ENCODE peak calls at places on chromosomes 3 and 15, in seven cellular contexts. U is neuronal stem cell, R is H9, Y is HCT116, Z is fibroblast of lung, W is mesenchymal stem cell, F is endothelial cell of umbilical vein. L is an unnamed sample.

GRCh38 chr3:102181202-102181920 is 253.5 kb upstream of the ZPLD1 start:
- DNase-seq in W (peak; percentile 66), Y (no peak), R (no peak), Z (peak; percentile 83), U (no peak), F (peak; percentile 86), L (peak; percentile 85)

GRCh38 chr3:110420158-110420641 is 651.4 kb upstream of the NECTIN3 start:
- DNase-seq in F (peak; percentile 94), W (peak; percentile 82), U (no peak), Y (peak; percentile 64), R (no peak), Z (peak; percentile 93), L (peak; percentile 79)

GRCh38 chr3:58341376-58341775 is 8.7 kb downstream of the PXK start:
- DNase-seq in Z (no peak), W (no peak), F (no peak), Y (no peak), U (no peak), R (no peak), L (no peak)

GRCh38 chr15:45200799-45201556 is 13.2 kb upstream of the SHF start:
- DNase-seq in R (peak; percentile 86), W (peak; percentile 85), F (peak; percentile 81), Y (peak; percentile 79), U (peak; percentile 82), Z (peak; percentile 86), L (peak; percentile 66)

GRCh38 chr3:112470791-112471190 is 28.5 kb downstream of the BTLA start:
- DNase-seq in R (no peak), Y (no peak), F (no peak), U (no peak), W (no peak), Z (no peak), L (peak; percentile 88)

GRCh38 chr3:14452676-14453367 is 50.4 kb downstream of the SLC6A6 start:
- DNase-seq in U (no peak), W (peak; percentile 93), Z (peak; percentile 99), R (no peak), Y (peak; percentile 73), F (peak; percentile 100), L (peak; percentile 98)

GRCh38 chr3:9949115-9949514 is 3.1 kb downstream of the PRRT3 start:
- DNase-seq in W (no peak), F (no peak), R (peak; percentile 21), Y (no peak), Z (no peak), U (no peak), L (no peak)

GRCh38 chr15:91866371-91866905 is 12.9 kb downstream of the SLCO3A1 start:
- DNase-seq in F (no peak), Z (peak; percentile 69), Y (no peak), R (no peak), U (no peak), W (no peak), L (peak; percentile 68)

GRCh38 chr3:125165948-125166553 is 46.5 kb downstream of the SLC12A8 start:
- DNase-seq in Y (no peak), W (no peak), R (no peak), U (no peak), F (no peak), Z (no peak), L (no peak)

GRCh38 chr3:108552267-108553159 is 36.7 kb downstream of the CIP2A start:
- DNase-seq in U (peak; percentile 31), R (no peak), Y (peak; percentile 19), W (peak; percentile 66), F (peak; percentile 68), Z (peak; percentile 78), L (peak; percentile 23)

GRCh38 chr15:49131403-49131802 is 24.0 kb downstream of the COPS2 start:
- DNase-seq in F (no peak), W (no peak), U (no peak), Y (no peak), Z (no peak), R (no peak), L (no peak)

GRCh38 chr15:53251998-53252397 is 461.9 kb upstream of the ONECUT1 start:
- DNase-seq in U (no peak), Y (no peak), Z (no peak), R (no peak), W (no peak), F (no peak), L (no peak)

GRCh38 chr3:101995371-101996046 is 146.2 kb downstream of the NFKBIZ start:
- DNase-seq in R (no peak), F (no peak), Y (no peak), W (peak; percentile 79), Z (no peak), U (no peak), L (peak; percentile 66)

GRCh38 chr15:64895285-64896065 is 16.2 kb upstream of the ANKDD1A start:
- DNase-seq in Y (no peak), F (peak; percentile 53), Z (peak; percentile 69), W (peak; percentile 89), R (no peak), U (no peak), L (no peak)

GRCh38 chr3:184211718-184212117 is 17.7 kb upstream of the VWA5B2 start:
- DNase-seq in Y (no peak), Z (no peak), U (no peak), F (no peak), R (no peak), W (no peak), L (no peak)

GRCh38 chr3:129360224-129360623 is 68.2 kb downstream of the EFCAB12 start:
- DNase-seq in Y (no peak), Z (no peak), U (no peak), W (no peak), R (no peak), F (no peak), L (no peak)

GRCh38 chr15:64856429-64857145 is 14.9 kb downstream of the PLEKHO2 start:
- DNase-seq in U (peak; percentile 41), Y (no peak), R (peak; percentile 28), F (peak; percentile 57), Z (peak; percentile 95), W (peak; percentile 91), L (peak; percentile 50)

GRCh38 chr3:62193586-62194345 is 179.6 kb downstream of the FEZF2 start:
- DNase-seq in Z (no peak), Y (no peak), F (no peak), R (no peak), U (no peak), W (no peak), L (no peak)

GRCh38 chr15:63025460-63025859 is 17.1 kb upstream of the TPM1 start:
- DNase-seq in U (no peak), Z (no peak), F (no peak), R (no peak), Y (no peak), W (no peak), L (no peak)

GRCh38 chr3:15708882-15709677 is 88.7 kb downstream of the ANKRD28 start:
- DNase-seq in R (no peak), Y (no peak), Z (peak; percentile 48), W (peak; percentile 79), U (no peak), F (peak; percentile 39), L (peak; percentile 17)

GRCh38 chr15:67382723-67383122 is 128.1 kb downstream of the IQCH start:
- DNase-seq in W (no peak), F (no peak), Z (no peak), Y (no peak), R (no peak), U (no peak), L (no peak)

GRCh38 chr15:88878720-88879184 is 16.6 kb downstream of the HAPLN3 start:
- DNase-seq in U (peak; percentile 27), F (peak; percentile 39), Y (no peak), R (peak; percentile 87), W (peak; percentile 48), Z (peak; percentile 43), L (no peak)

GRCh38 chr3:48845170-48845569 is 2.5 kb downstream of the PRKAR2A start:
- DNase-seq in R (no peak), F (no peak), Y (no peak), W (peak; percentile 63), U (no peak), Z (peak; percentile 22), L (peak; percentile 24)

GRCh38 chr3:102394517-102394916 is 40.3 kb upstream of the ZPLD1 start:
- DNase-seq in Y (no peak), U (no peak), R (no peak), F (no peak), Z (no peak), W (no peak), L (no peak)

DNA sequence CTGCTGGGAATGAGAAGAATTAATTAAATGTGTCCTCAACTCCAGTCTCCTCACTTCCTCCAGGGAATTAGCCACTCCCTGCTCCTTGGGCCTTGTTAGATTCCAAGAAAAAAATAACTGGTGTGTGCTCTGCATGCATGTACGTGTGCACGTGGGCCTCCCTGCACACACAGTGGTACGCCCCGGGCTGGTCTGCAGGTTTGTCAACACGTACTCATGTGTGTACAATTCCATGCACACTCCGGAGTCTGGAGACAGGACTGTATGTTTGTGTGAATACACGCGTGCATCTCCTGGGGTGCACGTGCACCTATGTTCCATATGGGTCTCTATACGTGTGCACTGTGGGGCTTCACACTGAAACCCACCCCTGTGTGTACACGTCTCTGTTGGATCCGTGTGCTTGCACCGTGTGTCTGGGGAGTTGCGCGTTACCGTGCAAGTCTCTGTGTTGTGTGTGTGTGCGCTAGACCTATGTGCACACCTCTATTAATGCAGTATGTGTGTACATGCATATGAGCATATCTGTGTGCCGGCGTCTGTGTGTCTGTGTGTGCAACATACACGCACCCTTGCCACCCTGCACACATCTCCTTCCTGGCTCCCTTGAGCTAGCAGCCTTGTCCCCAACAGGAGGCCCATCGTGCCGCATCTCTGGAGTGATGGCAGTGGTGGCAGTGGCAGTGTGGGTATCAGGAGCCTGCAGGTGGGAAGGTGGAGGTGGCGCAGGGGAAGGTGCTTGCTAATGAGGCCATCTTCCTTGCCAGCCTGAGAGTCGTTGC is 210.1 kb downstream of the TBC1D2B start:
- DNase-seq in U (no peak), W (no peak), F (no peak), R (peak; percentile 19), Y (no peak), Z (no peak), L (no peak)
- H3K4me2 ChIP-seq in U (no peak overlapping the region), W (no peak overlapping the region), F (no peak overlapping the region), R (no peak overlapping the region), Y (no peak overlapping the region), Z (no peak overlapping the region), L (no peak overlapping the region)

GRCh38 chr15:98876461-98877369 is 130.9 kb downstream of the PGPEP1L start:
- DNase-seq in F (no peak), W (no peak), U (no peak), R (no peak), Y (no peak), Z (no peak), L (peak; percentile 66)
- H3K9ac ChIP-seq in F (no peak overlapping the region), W (no peak overlapping the region), U (no peak overlapping the region), R (no peak overlapping the region), Y (no peak overlapping the region), Z (no peak overlapping the region), L (peak overlapping the region; percentile 24)

GRCh38 chr3:126355777-126356372 is 1.3 kb downstream of the KLF15 start:
- DNase-seq in Y (peak; percentile 46), Z (peak; percentile 96), F (peak; percentile 90), R (peak; percentile 95), U (peak; percentile 77), W (peak; percentile 91), L (peak; percentile 20)
- H3K4me2 ChIP-seq in Y (peak overlapping the region; percentile 99), Z (peak overlapping the region; percentile 84), F (peak overlapping the region; percentile 39), R (peak overlapping the region; percentile 78), U (peak overlapping the region; percentile 96), W (peak overlapping the region; percentile 96), L (peak overlapping the region; percentile 95)

GRCh38 chr3:100517276-100517675 is 24.9 kb downstream of the TMEM45A start:
- DNase-seq in W (no peak), F (no peak), Z (no peak), Y (no peak), U (no peak), R (no peak), L (no peak)
- H3K9ac ChIP-seq in W (no peak overlapping the region), F (no peak overlapping the region), Z (no peak overlapping the region), Y (no peak overlapping the region), U (no peak overlapping the region), R (no peak overlapping the region), L (no peak overlapping the region)